ENCODE peak calls at places on chromosomes 3 and 15, in four cellular contexts. One of them, this sample, is unnamed.
A peak's percentile ranks its signal among the peaks of the same experiment; 100 is the strongest.

GRCh38 chr3:196985954-196986885 is 17.6 kb upstream of the PIGZ start:
- DNase-seq in ovary: peak; percentile 7
- DNase-seq in psoas muscle: no peak
- DNase-seq in PC-9: no peak
- DNase-seq in this sample: no peak

GRCh38 chr3:33146791-33147445 is 33.1 kb downstream of the CRTAP start:
- DNase-seq in PC-9: no peak
- DNase-seq in ovary: no peak
- DNase-seq in psoas muscle: no peak
- DNase-seq in this sample: no peak

GRCh38 chr15:99618941-99619411 is 53.2 kb downstream of the MEF2A start:
- DNase-seq in ovary: no peak
- DNase-seq in psoas muscle: no peak
- DNase-seq in PC-9: peak; percentile 36
- DNase-seq in this sample: no peak

GRCh38 chr3:167172377-167172776 is 207.7 kb downstream of the ZBBX start:
- DNase-seq in psoas muscle: no peak
- DNase-seq in PC-9: no peak
- DNase-seq in ovary: no peak
- DNase-seq in this sample: no peak

GRCh38 chr3:14773691-14774128 is 45.1 kb upstream of the FGD5 start:
- DNase-seq in PC-9: no peak
- DNase-seq in psoas muscle: no peak
- DNase-seq in ovary: no peak
- DNase-seq in this sample: peak; percentile 31

GRCh38 chr3:18968120-18968519 is 180.2 kb upstream of the KCNH8 start:
- DNase-seq in psoas muscle: no peak
- DNase-seq in ovary: no peak
- DNase-seq in PC-9: no peak
- DNase-seq in this sample: no peak

GRCh38 chr15:65931221-65931620 is 61.9 kb downstream of the RAB11A start:
- DNase-seq in ovary: no peak
- DNase-seq in psoas muscle: no peak
- DNase-seq in PC-9: no peak
- DNase-seq in this sample: no peak

GRCh38 chr3:97940034-97940433 is 32.2 kb downstream of the RIOX2 start:
- DNase-seq in ovary: no peak
- DNase-seq in PC-9: no peak
- DNase-seq in psoas muscle: no peak
- DNase-seq in this sample: no peak

GRCh38 chr3:72345237-72345878 is 502.9 kb downstream of the SHQ1 start:
- DNase-seq in PC-9: no peak
- DNase-seq in ovary: no peak
- DNase-seq in psoas muscle: no peak
- DNase-seq in this sample: no peak

GRCh38 chr3:81696090-81696489 is 65.4 kb downstream of the GBE1 start:
- DNase-seq in psoas muscle: no peak
- DNase-seq in ovary: no peak
- DNase-seq in PC-9: no peak
- DNase-seq in this sample: no peak

GRCh38 chr3:169323580-169324453 is 339.7 kb downstream of the MECOM start:
- DNase-seq in psoas muscle: no peak
- DNase-seq in PC-9: no peak
- DNase-seq in ovary: no peak
- DNase-seq in this sample: no peak

GRCh38 chr3:179453967-179454366 is 2.7 kb upstream of the GNB4 start:
- DNase-seq in ovary: no peak
- DNase-seq in psoas muscle: no peak
- DNase-seq in PC-9: no peak
- DNase-seq in this sample: no peak

GRCh38 chr15:88231909-88232308 is 24.6 kb downstream of the NTRK3 start:
- DNase-seq in PC-9: no peak
- DNase-seq in psoas muscle: no peak
- DNase-seq in ovary: no peak
- DNase-seq in this sample: no peak

GRCh38 chr15:78059110-78059839 is 18.2 kb downstream of the TBC1D2B start:
- DNase-seq in PC-9: peak; percentile 48
- DNase-seq in psoas muscle: no peak
- DNase-seq in ovary: no peak
- DNase-seq in this sample: peak; percentile 27

GRCh38 chr3:50661321-50661837 is 13.3 kb upstream of the DOCK3 start:
- DNase-seq in psoas muscle: no peak
- DNase-seq in PC-9: no peak
- DNase-seq in ovary: no peak
- DNase-seq in this sample: no peak

GRCh38 chr15:86919581-86919980 is 839.9 kb downstream of the AGBL1 start:
- DNase-seq in ovary: no peak
- DNase-seq in psoas muscle: no peak
- DNase-seq in PC-9: no peak
- DNase-seq in this sample: no peak

GRCh38 chr3:8767667-8768363 is 1.6 kb downstream of the OXTR start:
- DNase-seq in ovary: no peak
- DNase-seq in psoas muscle: no peak
- DNase-seq in PC-9: no peak
- DNase-seq in this sample: no peak

GRCh38 chr3:126433496-126434263 is 39.0 kb downstream of the CFAP100 start:
- DNase-seq in PC-9: no peak
- DNase-seq in psoas muscle: peak; percentile 53
- DNase-seq in ovary: no peak
- DNase-seq in this sample: no peak

GRCh38 chr3:14789221-14789620 is 29.5 kb upstream of the FGD5 start:
- DNase-seq in psoas muscle: no peak
- DNase-seq in PC-9: no peak
- DNase-seq in ovary: no peak
- DNase-seq in this sample: no peak

GRCh38 chr15:89198934-89199333 is 22.4 kb downstream of the RLBP1 start:
- DNase-seq in PC-9: no peak
- DNase-seq in ovary: no peak
- DNase-seq in psoas muscle: no peak
- DNase-seq in this sample: no peak

GRCh38 chr15:35379972-35380371 is 166.0 kb downstream of the DPH6 start:
- DNase-seq in psoas muscle: no peak
- DNase-seq in PC-9: no peak
- DNase-seq in ovary: no peak
- DNase-seq in this sample: no peak

GRCh38 chr3:66489115-66489514 is 11.7 kb downstream of the LRIG1 start:
- DNase-seq in psoas muscle: no peak
- DNase-seq in PC-9: no peak
- DNase-seq in ovary: no peak
- DNase-seq in this sample: no peak

GRCh38 chr3:66488492-66488891 is 12.3 kb downstream of the LRIG1 start:
- DNase-seq in ovary: no peak
- DNase-seq in PC-9: no peak
- DNase-seq in psoas muscle: no peak
- DNase-seq in this sample: no peak

GRCh38 chr3:66490984-66491383 is 9.8 kb downstream of the LRIG1 start:
- DNase-seq in ovary: no peak
- DNase-seq in PC-9: no peak
- DNase-seq in psoas muscle: no peak
- DNase-seq in this sample: no peak

GRCh38 chr3:66490214-66490613 is 10.6 kb downstream of the LRIG1 start:
- DNase-seq in PC-9: no peak
- DNase-seq in psoas muscle: no peak
- DNase-seq in ovary: no peak
- DNase-seq in this sample: no peak

GRCh38 chr3:66489577-66489976 is 11.2 kb downstream of the LRIG1 start:
- DNase-seq in psoas muscle: no peak
- DNase-seq in PC-9: no peak
- DNase-seq in ovary: no peak
- DNase-seq in this sample: no peak
- H3K4me3 ChIP-seq in psoas muscle: no peak overlapping the region
- H3K4me3 ChIP-seq in PC-9: no peak overlapping the region
- H3K4me3 ChIP-seq in ovary: no peak overlapping the region
- H3K4me3 ChIP-seq in this sample: no peak overlapping the region

GRCh38 chr3:34203386-34203785 is 405.0 kb downstream of the PDCD6IP start:
- DNase-seq in PC-9: no peak
- DNase-seq in ovary: no peak
- DNase-seq in psoas muscle: no peak
- DNase-seq in this sample: no peak
- H3K4me3 ChIP-seq in PC-9: no peak overlapping the region
- H3K4me3 ChIP-seq in ovary: no peak overlapping the region
- H3K4me3 ChIP-seq in psoas muscle: no peak overlapping the region
- H3K4me3 ChIP-seq in this sample: no peak overlapping the region

DNA sequence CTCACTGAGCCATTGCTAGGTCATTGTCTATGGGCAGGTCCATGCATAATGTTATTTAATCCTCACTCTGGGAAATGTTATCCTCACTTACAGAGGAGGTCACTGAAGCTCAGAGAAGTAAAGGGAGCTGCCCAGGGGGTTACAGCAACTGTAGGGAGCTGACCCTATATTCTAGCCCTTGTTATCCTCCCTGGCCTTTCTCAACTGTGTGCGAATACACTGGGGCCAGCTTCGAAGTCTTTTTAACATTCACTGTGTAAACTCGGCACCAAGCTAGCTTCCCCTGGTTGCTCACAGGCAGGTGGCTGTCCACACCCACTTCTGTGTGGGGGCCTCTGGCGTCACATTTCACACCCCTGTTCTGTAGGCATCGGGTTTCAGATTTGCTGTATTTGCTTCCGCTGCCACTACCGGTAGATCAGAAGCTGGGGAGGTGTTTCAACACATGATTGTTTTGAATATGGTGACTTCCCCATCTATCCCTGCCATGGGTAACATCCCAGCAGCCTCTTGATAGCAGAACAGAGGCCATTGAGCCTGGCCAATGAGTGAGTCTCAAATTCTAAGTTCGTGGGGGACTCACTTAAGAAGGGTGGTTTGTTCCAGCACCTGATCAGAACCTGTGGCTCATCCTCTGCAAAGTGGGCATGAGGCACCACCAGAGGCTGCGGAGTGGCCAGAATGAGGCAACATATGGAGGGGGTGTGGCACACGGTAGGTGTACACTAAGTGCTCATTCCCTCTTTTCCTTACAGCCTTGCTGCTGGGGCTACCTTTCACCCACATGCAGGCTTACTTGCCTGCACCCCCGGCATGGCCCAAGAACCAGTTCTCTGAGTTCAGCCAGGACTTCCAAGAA is 61.6 kb downstream of the IQSEC1 start:
- DNase-seq in PC-9: peak; percentile 87
- DNase-seq in psoas muscle: no peak
- DNase-seq in ovary: no peak
- DNase-seq in this sample: no peak
- H3K4me3 ChIP-seq in PC-9: peak overlapping the region; percentile 21
- H3K4me3 ChIP-seq in psoas muscle: no peak overlapping the region
- H3K4me3 ChIP-seq in ovary: no peak overlapping the region
- H3K4me3 ChIP-seq in this sample: no peak overlapping the region

DNA sequence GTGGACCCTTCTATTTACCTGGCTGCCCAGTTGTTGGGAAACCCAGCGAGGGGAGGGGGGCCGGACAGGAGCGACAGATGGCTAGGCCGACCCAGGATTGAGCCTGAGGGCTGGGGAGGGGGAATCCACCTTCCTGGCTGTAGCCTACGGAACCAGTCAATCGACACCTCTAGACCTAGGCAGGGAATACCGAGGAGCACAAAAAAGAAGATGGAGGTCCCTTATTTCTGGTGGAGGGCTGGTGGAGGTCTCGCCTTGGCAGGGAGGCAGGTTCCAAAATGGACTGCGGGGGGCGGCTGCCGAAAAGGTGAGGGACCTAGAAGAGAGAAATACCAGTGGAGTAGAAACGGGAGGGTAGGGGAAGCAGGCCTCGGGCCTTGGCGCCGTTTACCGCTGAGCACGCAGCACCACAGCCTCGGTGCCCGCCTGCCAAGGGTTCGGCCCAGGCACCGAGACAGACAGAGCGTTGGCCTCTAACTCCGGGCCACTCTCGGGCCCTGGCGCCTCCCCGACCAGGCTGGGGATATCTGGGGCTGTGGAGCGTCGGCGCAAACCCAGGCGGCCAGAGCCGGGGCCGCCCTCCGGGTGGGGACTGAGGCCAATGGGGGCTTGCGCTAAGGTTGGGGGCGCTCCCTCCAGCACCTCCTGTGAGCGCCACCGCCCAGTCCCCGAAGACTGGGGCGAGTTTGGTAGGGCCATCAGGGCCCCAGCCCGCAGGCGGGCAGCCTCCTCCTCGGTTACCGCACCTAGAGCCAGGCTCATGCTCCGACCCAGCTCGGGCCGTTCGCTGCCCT is 1.6 kb downstream of the ANKRD63 start:
- DNase-seq in psoas muscle: no peak
- DNase-seq in PC-9: no peak
- DNase-seq in ovary: no peak
- DNase-seq in this sample: no peak
- H3K4me3 ChIP-seq in psoas muscle: peak overlapping the region; percentile 67
- H3K4me3 ChIP-seq in PC-9: no peak overlapping the region
- H3K4me3 ChIP-seq in ovary: no peak overlapping the region
- H3K4me3 ChIP-seq in this sample: peak overlapping the region; percentile 59

GRCh38 chr3:116181159-116181558 is 264.1 kb downstream of the LSAMP start:
- DNase-seq in ovary: no peak
- DNase-seq in PC-9: no peak
- DNase-seq in psoas muscle: no peak
- DNase-seq in this sample: no peak
- H3K4me3 ChIP-seq in ovary: no peak overlapping the region
- H3K4me3 ChIP-seq in PC-9: no peak overlapping the region
- H3K4me3 ChIP-seq in psoas muscle: no peak overlapping the region
- H3K4me3 ChIP-seq in this sample: no peak overlapping the region

GRCh38 chr3:160562952-160563351 is 2.4 kb downstream of the KPNA4 start:
- DNase-seq in ovary: no peak
- DNase-seq in PC-9: no peak
- DNase-seq in psoas muscle: no peak
- DNase-seq in this sample: no peak
- H3K4me3 ChIP-seq in ovary: no peak overlapping the region
- H3K4me3 ChIP-seq in PC-9: peak overlapping the region; percentile 86
- H3K4me3 ChIP-seq in psoas muscle: peak overlapping the region; percentile 93
- H3K4me3 ChIP-seq in this sample: no peak overlapping the region

DNA sequence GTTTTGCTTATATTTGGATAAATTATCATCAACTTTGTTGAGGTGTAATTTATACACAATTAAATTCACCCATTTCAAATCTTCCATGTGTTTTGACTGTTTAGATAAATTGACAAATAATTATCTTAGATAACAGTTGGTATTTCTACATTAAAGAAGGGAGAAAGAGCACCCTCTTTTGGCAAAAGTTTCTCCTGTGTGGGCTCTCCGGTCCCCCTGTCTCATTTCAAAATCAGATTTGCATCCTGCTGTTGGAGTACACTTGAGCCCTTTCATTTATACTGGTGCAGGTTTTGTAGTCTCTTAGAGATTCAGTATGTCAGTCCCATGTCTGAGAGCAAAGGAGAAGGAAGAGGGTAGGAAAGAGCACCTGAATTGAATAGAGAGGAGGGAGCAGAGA is 49.4 kb downstream of the NKIRAS1 start:
- DNase-seq in ovary: no peak
- DNase-seq in psoas muscle: no peak
- DNase-seq in PC-9: no peak
- DNase-seq in this sample: no peak
- H3K4me3 ChIP-seq in ovary: no peak overlapping the region
- H3K4me3 ChIP-seq in psoas muscle: no peak overlapping the region
- H3K4me3 ChIP-seq in PC-9: no peak overlapping the region
- H3K4me3 ChIP-seq in this sample: no peak overlapping the region

GRCh38 chr3:73608805-73609641 is 15.7 kb downstream of the PDZRN3 start:
- DNase-seq in ovary: no peak
- DNase-seq in PC-9: no peak
- DNase-seq in psoas muscle: no peak
- DNase-seq in this sample: no peak
- H3K4me3 ChIP-seq in ovary: no peak overlapping the region
- H3K4me3 ChIP-seq in PC-9: no peak overlapping the region
- H3K4me3 ChIP-seq in psoas muscle: peak overlapping the region; percentile 43
- H3K4me3 ChIP-seq in this sample: no peak overlapping the region